ENCODE peak calls at places on chromosomes 7 and 10, in six cellular contexts. B is activated naive CD8-positive, alpha-beta T cell treated with anti-CD3 and anti-CD28 coated beads, Interleukin-2, amount 50 U/mL, for 24 hours; T is PC-9; D is immature natural killer cell; G is psoas muscle; N is HS-5. A is an unnamed sample.

GRCh38 chr7:16356241-16356958 is 64.9 kb downstream of the CRPPA start:
- DNase-seq in B (no peak), T (no peak), D (no peak), G (no peak), N (peak), A (no peak)

GRCh38 chr10:72328829-72329204 is 25.9 kb downstream of the DNAJB12 start:
- DNase-seq in B (no peak), T (no peak), D (peak), G (no peak), N (no peak), A (no peak)

GRCh38 chr10:43781480-43782361 is 133.0 kb upstream of the ZNF32 start:
- DNase-seq in B (peak), T (no peak), D (peak), G (no peak), N (no peak), A (no peak)

GRCh38 chr10:61815505-61815904 is 86.0 kb upstream of the ARID5B start:
- DNase-seq in B (no peak), T (no peak), D (no peak), G (no peak), N (no peak), A (no peak)

GRCh38 chr7:12638851-12639467 is 48.5 kb upstream of the ARL4A start:
- DNase-seq in B (no peak), T (no peak), D (peak), G (no peak), N (peak), A (peak)

GRCh38 chr7:28755255-28755654 is 202.9 kb downstream of the TRIL start:
- DNase-seq in B (no peak), T (no peak), D (no peak), G (no peak), N (peak), A (no peak)

GRCh38 chr7:104982308-104982755 is 31.7 kb upstream of the KMT2E start:
- DNase-seq in B (no peak), T (no peak), D (no peak), G (no peak), N (no peak), A (no peak)

GRCh38 chr10:90743291-90743690 is 114.5 kb downstream of the HTR7 start:
- DNase-seq in B (no peak), T (no peak), D (no peak), G (no peak), N (no peak), A (no peak)